ENCODE peak calls at places on chromosomes 5 and 9, in five cellular contexts. G, Z, O, S and H are unnamed samples.

GRCh38 chr5:108280248-108280647 is 101.7 kb downstream of the FBXL17 start:
- DNase-seq in G (no peak), Z (no peak), O (no peak), S (no peak), H (no peak)

GRCh38 chr9:17600962-17601593 is 22.2 kb downstream of the SH3GL2 start:
- DNase-seq in G (no peak), Z (no peak), O (no peak), S (no peak), H (no peak)

GRCh38 chr5:56838409-56839039 is 23.2 kb downstream of the MAP3K1 start:
- DNase-seq in G (no peak), Z (peak), O (no peak), S (no peak), H (no peak)

GRCh38 chr5:6377121-6377520 is 1.2 kb downstream of the MED10 start:
- DNase-seq in G (no peak), Z (no peak), O (no peak), S (no peak), H (no peak)

GRCh38 chr5:89450149-89450538 is 567.2 kb upstream of the MEF2C start:
- DNase-seq in G (no peak), Z (no peak), O (no peak), S (no peak), H (no peak)

GRCh38 chr9:120916573-120916972 is 10.0 kb downstream of the TRAF1 start:
- DNase-seq in G (peak), Z (no peak), O (no peak), S (no peak), H (peak)

GRCh38 chr5:132294728-132295504 is 722 bp downstream of the SLC22A4 start:
- DNase-seq in G (peak), Z (peak), O (peak), S (no peak), H (peak)

GRCh38 chr5:158174918-158175663 is 316.1 kb upstream of the CLINT1 start:
- DNase-seq in G (peak), Z (peak), O (peak), S (peak), H (peak)

GRCh38 chr5:90050135-90050534 is 359.4 kb downstream of the CETN3 start:
- DNase-seq in G (no peak), Z (no peak), O (no peak), S (no peak), H (no peak)

GRCh38 chr5:68141494-68141893 is 74.1 kb upstream of the PIK3R1 start:
- DNase-seq in G (no peak), Z (no peak), O (no peak), S (no peak), H (no peak)

GRCh38 chr9:18385676-18386075 is 88.3 kb upstream of the ADAMTSL1 start:
- DNase-seq in G (no peak), Z (no peak), O (no peak), S (no peak), H (no peak)

GRCh38 chr5:94153736-94154450 is 412.5 kb upstream of the POU5F2 start:
- DNase-seq in G (no peak), Z (no peak), O (no peak), S (no peak), H (no peak)

GRCh38 chr9:84111726-84112125 is 131.1 kb downstream of the RMI1 start:
- DNase-seq in G (no peak), Z (no peak), O (no peak), S (no peak), H (no peak)

DNA sequence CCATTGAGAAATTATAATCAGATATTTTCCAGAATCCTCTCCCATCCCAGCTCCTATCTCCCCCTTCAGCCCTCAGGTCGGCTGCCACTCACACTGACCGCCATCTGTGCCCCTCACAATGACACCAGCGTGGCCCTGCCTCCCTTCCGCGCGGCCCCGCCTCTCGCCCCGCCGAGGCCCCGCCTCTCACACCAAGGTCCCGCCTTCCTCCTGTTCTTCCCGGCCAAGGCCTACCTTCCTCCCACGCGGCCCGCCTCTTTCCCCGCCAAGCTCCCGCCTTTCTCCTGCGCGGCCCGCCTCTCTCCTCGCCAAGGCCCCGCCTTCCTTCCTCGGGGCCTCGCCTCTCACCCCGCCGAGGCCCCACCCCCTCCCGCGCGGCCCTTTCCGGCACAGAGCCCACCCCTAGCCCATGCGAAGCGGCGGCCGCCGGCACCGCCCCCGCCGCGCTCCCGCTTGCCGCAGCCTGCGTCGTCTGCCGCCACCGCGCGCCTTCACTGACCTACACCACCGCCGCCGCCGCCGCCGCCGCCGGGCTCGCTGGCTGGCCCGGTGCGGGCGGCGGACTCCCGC is at the start of gene DNAJC21:
- DNase-seq in G (peak), Z (peak), O (peak), S (peak), H (peak)
- TF ChIP-seq POLR2AphosphoS5 in G (peak), Z (peak), O (peak), S (no peak), H (peak)

DNA sequence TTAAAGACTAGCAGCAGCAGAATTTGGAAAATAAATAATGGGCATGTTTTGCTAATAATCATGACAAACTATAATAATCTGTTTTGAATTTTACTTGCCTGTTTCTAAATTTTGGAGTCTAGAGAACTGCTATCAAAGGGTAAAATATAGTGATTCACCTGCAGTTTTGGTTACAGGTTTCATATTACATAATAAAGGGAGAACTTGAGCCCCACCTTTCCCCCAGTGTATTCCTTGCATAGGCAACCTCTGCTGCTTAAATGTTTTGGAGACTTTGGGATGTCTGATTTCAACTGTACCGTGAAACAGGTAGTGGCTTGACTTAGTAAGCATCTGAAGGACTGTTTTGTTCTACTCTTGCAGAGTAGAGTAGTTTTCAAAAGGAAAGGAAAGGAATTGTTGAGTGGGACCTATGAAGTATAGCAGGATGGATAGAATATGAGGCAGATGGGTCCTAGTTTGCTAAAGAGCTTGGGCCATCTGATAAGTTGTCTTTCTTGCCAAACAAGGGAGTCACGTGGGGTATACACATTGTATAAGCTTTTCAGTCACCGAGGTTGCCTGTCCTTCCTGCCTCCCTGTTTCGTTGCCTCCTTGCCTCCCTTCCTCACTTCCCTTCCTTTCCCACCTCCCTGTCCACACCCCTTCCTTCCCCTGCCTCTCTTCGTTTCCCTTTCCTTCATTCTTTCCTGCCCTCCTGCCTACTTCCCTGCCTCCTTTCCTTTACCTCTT is 19.2 kb downstream of the CREBRF start:
- DNase-seq in G (no peak), Z (no peak), O (no peak), S (no peak), H (no peak)
- TF ChIP-seq POLR2AphosphoS5 in G (no peak), Z (no peak), O (no peak), S (no peak), H (no peak)

GRCh38 chr9:129751841-129752801 is 721 bp downstream of the PTGES start:
- DNase-seq in G (no peak), Z (no peak), O (peak), S (no peak), H (peak)
- TF ChIP-seq POLR2AphosphoS5 in G (no peak), Z (no peak), O (no peak), S (no peak), H (no peak)

GRCh38 chr9:35919212-35920003 is 10.1 kb downstream of the SPAAR start:
- DNase-seq in G (no peak), Z (no peak), O (no peak), S (no peak), H (no peak)
- TF ChIP-seq POLR2AphosphoS5 in G (no peak), Z (no peak), O (no peak), S (no peak), H (no peak)

GRCh38 chr5:124574521-124575436 is 171.7 kb downstream of the ZNF608 start:
- DNase-seq in G (no peak), Z (no peak), O (no peak), S (no peak), H (no peak)

GRCh38 chr5:124572973-124573372 is 173.5 kb downstream of the ZNF608 start:
- DNase-seq in G (no peak), Z (no peak), O (no peak), S (no peak), H (no peak)

GRCh38 chr5:124575731-124576130 is 170.7 kb downstream of the ZNF608 start:
- DNase-seq in G (no peak), Z (no peak), O (no peak), S (no peak), H (no peak)

GRCh38 chr5:124566875-124567450 is 179.5 kb downstream of the ZNF608 start:
- DNase-seq in G (no peak), Z (no peak), O (no peak), S (no peak), H (no peak)

GRCh38 chr5:124570285-124571035 is 176.0 kb downstream of the ZNF608 start:
- DNase-seq in G (no peak), Z (no peak), O (no peak), S (no peak), H (no peak)
- TF ChIP-seq POLR2AphosphoS5 in G (no peak), Z (no peak), O (no peak), S (no peak), H (no peak)

GRCh38 chr5:135846311-135846710 is 11.8 kb downstream of the SLC25A48 start:
- DNase-seq in G (no peak), Z (no peak), O (no peak), S (no peak), H (no peak)

GRCh38 chr5:135842737-135843136 is 8.3 kb downstream of the SLC25A48 start:
- DNase-seq in G (no peak), Z (no peak), O (no peak), S (no peak), H (no peak)

GRCh38 chr5:135847976-135848375 is 13.5 kb downstream of the SLC25A48 start:
- DNase-seq in G (no peak), Z (no peak), O (no peak), S (no peak), H (no peak)

DNA sequence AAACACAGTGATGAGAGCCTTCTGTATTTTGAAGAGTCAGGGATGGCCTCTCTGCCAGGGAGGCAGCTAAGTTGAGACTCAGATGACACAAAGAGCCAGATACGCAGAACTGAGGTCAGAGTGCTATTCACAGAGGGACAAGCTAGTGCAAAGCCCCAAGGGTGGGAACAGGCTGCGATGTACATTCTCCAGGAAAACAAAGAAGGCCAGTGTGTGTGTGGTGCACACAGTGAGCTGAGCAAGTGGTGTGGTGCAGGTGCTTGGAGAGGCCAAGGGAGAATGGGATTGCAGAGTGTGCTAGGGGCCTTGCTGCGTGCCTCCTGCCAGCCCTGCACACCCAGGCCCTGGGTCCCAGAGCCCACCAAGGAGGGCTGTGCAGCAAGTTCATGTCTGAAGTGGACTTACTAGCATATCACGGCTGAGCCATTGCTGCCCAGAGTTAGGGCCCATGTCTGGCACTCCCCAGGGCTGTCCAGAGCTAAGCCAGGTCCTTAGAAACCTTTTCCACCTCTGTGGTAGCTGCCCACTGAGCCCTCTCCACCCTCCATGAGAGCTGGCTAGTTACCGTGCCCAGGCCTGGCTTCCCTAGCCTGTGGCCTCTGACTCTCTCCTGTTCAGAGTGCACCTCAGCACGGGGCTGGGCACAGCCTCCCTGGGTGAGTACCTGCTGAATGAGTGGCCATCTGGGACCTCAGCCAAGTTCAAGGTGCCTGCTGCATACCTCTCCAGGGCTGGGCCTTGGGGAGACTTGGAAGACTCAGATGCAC is 9.3 kb downstream of the SLC25A48 start:
- DNase-seq in G (no peak), Z (no peak), O (no peak), S (no peak), H (no peak)
- TF ChIP-seq POLR2AphosphoS5 in G (no peak), Z (no peak), O (no peak), S (no peak), H (no peak)